ENCODE peak calls at places on chromosome 2, in ten cellular contexts. V is H9, Z is GM04504, G is H7, I is AG09309, S is foreskin fibroblast, C is EL, J is NCI-H2171 treated with DMSO at 0.1 percent for 48 hours, L is mesothelial cell of epicardium, R is NCI-H1092. Y is an unnamed sample.

GRCh38 chr2:112229365-112229764 is 25.5 kb downstream of the ZC3H8 start:
- DNase-seq in V (no peak), Z (no peak), G (no peak), I (no peak), S (peak), C (peak), J (peak), L (no peak), R (no peak), Y (no peak)

GRCh38 chr2:85409719-85410583 is at the start of gene CAPG:
- DNase-seq in V (peak), Z (no peak), G (peak), I (no peak), S (no peak), C (no peak), J (no peak), L (no peak), R (no peak), Y (no peak)

GRCh38 chr2:182559623-182560022 is 132.8 kb upstream of the PDE1A start:
- DNase-seq in V (no peak), Z (no peak), G (no peak), I (no peak), S (peak), C (peak), J (no peak), L (no peak), R (no peak), Y (no peak)

GRCh38 chr2:241373449-241373848 is 17.4 kb downstream of the FARP2 start:
- DNase-seq in V (no peak), Z (no peak), G (no peak), I (no peak), S (no peak), C (no peak), J (peak), L (no peak), R (peak), Y (no peak)

GRCh38 chr2:68747918-68748317 is 13.3 kb downstream of the ARHGAP25 start:
- DNase-seq in V (no peak), Z (no peak), G (no peak), I (no peak), S (no peak), C (no peak), J (no peak), L (peak), R (no peak), Y (no peak)

GRCh38 chr2:157364257-157364974 is 38.8 kb upstream of the ERMN start:
- DNase-seq in V (no peak), Z (no peak), G (no peak), I (no peak), S (no peak), C (no peak), J (no peak), L (no peak), R (no peak), Y (no peak)

GRCh38 chr2:127226132-127226519 is 6.0 kb upstream of the CYP27C1 start:
- DNase-seq in V (no peak), Z (no peak), G (no peak), I (no peak), S (no peak), C (no peak), J (no peak), L (no peak), R (no peak), Y (no peak)

GRCh38 chr2:7377861-7378569 is 460.8 kb downstream of the RNF144A start:
- DNase-seq in V (peak), Z (no peak), G (peak), I (no peak), S (no peak), C (peak), J (peak), L (peak), R (peak), Y (no peak)

GRCh38 chr2:215626812-215627281 is 191.0 kb upstream of the FN1 start:
- DNase-seq in V (no peak), Z (no peak), G (no peak), I (no peak), S (no peak), C (peak), J (peak), L (no peak), R (no peak), Y (no peak)

GRCh38 chr2:196149926-196150325 is 21.5 kb downstream of the STK17B start:
- DNase-seq in V (no peak), Z (no peak), G (no peak), I (no peak), S (no peak), C (no peak), J (no peak), L (no peak), R (no peak), Y (no peak)

GRCh38 chr2:63865159-63865799 is 23.6 kb downstream of the UGP2 start:
- DNase-seq in V (no peak), Z (no peak), G (no peak), I (no peak), S (no peak), C (no peak), J (no peak), L (no peak), R (no peak), Y (no peak)

GRCh38 chr2:240300840-240301239 is 134.6 kb upstream of the GPC1 start:
- DNase-seq in V (no peak), Z (no peak), G (no peak), I (no peak), S (no peak), C (no peak), J (no peak), L (peak), R (no peak), Y (no peak)

Y was measured in hepatic stellate cell.